ENCODE peak calls at places on chromosomes 11 and 22, in eight cellular contexts. L, H, U, G, P, E, F and O are unnamed samples.

GRCh38 chr22:26479043-26479791 is 4.4 kb downstream of the HPS4 start:
- DNase-seq in F (no peak), U (no peak), P (no peak), H (no peak), G (no peak), E (no peak), L (no peak), O (no peak)

GRCh38 chr11:38153985-38154384 is 1555.9 kb upstream of the RAG2 start:
- DNase-seq in U (no peak), E (no peak), G (no peak), P (no peak), F (no peak), H (no peak), L (no peak), O (no peak)

GRCh38 chr11:8339592-8340022 is 75.9 kb upstream of the LMO1 start:
- DNase-seq in L (no peak), G (no peak), H (no peak), U (no peak), E (no peak), P (no peak), F (no peak), O (no peak)

GRCh38 chr11:64687641-64688533 is 35.1 kb downstream of the NRXN2 start:
- DNase-seq in F (peak; percentile 27), P (no peak), L (no peak), G (no peak), U (no peak), E (no peak), H (no peak), O (no peak)

GRCh38 chr22:22687638-22688500 is 43.5 kb downstream of the GGTLC2 start:
- DNase-seq in P (no peak), F (peak; percentile 48), E (no peak), L (peak; percentile 65), U (peak; percentile 52), H (peak; percentile 34), G (no peak), O (no peak)

GRCh38 chr11:117538731-117539130 is 211.1 kb downstream of the CEP164 start:
- DNase-seq in G (no peak), H (no peak), E (no peak), U (no peak), L (no peak), P (peak; percentile 76), F (no peak), O (no peak)

GRCh38 chr22:39543095-39543494 is 10.5 kb upstream of the RPS19BP1 start:
- DNase-seq in F (no peak), G (no peak), H (no peak), U (peak; percentile 35), P (no peak), E (no peak), L (peak; percentile 32), O (peak; percentile 50)

GRCh38 chr11:77124041-77124440 is 4.0 kb upstream of the MYO7A start:
- DNase-seq in P (no peak), L (no peak), F (no peak), E (no peak), G (no peak), U (no peak), H (no peak), O (no peak)

GRCh38 chr11:72078477-72078876 is 1.9 kb downstream of the NUMA1 start:
- DNase-seq in G (no peak), F (no peak), E (no peak), H (no peak), L (peak; percentile 26), U (no peak), P (no peak), O (no peak)

GRCh38 chr11:45933131-45933821 is 10.8 kb downstream of the LARGE2 start:
- DNase-seq in U (no peak), L (peak; percentile 71), H (peak; percentile 79), E (no peak), G (no peak), F (peak; percentile 15), P (peak; percentile 64), O (peak; percentile 73)

GRCh38 chr22:32819120-32819519 is 17.6 kb downstream of the TIMP3 start:
- DNase-seq in F (no peak), E (no peak), P (no peak), G (no peak), L (no peak), H (no peak), U (no peak), O (no peak)

GRCh38 chr22:32818446-32819115 is 17.1 kb downstream of the TIMP3 start:
- DNase-seq in E (no peak), L (no peak), H (no peak), F (no peak), P (peak; percentile 62), G (peak; percentile 43), U (no peak), O (no peak)

GRCh38 chr22:32815059-32815458 is 13.6 kb downstream of the TIMP3 start:
- DNase-seq in E (no peak), F (no peak), U (no peak), G (no peak), H (no peak), P (peak; percentile 47), L (no peak), O (no peak)

GRCh38 chr22:32815943-32816342 is 14.4 kb downstream of the TIMP3 start:
- DNase-seq in P (peak; percentile 54), U (no peak), G (peak; percentile 83), E (no peak), F (no peak), H (no peak), L (no peak), O (no peak)

DNA sequence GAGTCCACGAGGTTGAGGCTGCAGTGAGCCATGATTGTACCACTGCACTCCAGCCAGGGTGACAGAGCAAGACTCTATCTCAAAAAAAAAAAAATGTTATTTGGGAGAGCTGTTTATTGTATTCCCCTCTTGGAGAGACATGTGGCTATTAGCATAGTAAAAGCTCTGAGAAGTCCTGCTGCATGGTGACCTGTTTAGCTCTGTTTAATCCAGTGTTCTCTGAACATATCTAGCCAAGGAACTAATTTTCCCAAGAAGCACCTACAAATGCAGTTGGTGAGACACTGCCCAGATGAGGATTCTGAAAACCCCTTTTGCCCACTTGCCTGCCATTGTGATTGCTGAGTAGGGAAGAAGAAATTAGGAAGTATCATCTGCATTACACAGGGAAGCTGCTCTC is 15.6 kb downstream of the TIMP3 start:
- DNase-seq in L (no peak), F (no peak), E (no peak), H (no peak), U (no peak), G (no peak), P (no peak), O (no peak)
- H3K4me1 ChIP-seq in L (no peaks in the 10 kb centered on the region), F (peaks cover 7% of the 10 kb centered on the region), E (peaks cover 89% of the 10 kb centered on the region), H (peaks cover 85% of the 10 kb centered on the region), U (no peaks in the 10 kb centered on the region), G (peaks cover 91% of the 10 kb centered on the region), P (peaks cover 76% of the 10 kb centered on the region), O (no peaks in the 10 kb centered on the region)

GRCh38 chr11:35135222-35135621 is 3.7 kb upstream of the CD44 start:
- DNase-seq in L (no peak), P (no peak), U (no peak), H (no peak), G (no peak), F (no peak), E (no peak), O (no peak)
- TF ChIP-seq POLR2A in L (no peak), P (no peak), U (no peak), H (no peak), G (no peak), F (no peak), E (no peak), O (no peak)

DNA sequence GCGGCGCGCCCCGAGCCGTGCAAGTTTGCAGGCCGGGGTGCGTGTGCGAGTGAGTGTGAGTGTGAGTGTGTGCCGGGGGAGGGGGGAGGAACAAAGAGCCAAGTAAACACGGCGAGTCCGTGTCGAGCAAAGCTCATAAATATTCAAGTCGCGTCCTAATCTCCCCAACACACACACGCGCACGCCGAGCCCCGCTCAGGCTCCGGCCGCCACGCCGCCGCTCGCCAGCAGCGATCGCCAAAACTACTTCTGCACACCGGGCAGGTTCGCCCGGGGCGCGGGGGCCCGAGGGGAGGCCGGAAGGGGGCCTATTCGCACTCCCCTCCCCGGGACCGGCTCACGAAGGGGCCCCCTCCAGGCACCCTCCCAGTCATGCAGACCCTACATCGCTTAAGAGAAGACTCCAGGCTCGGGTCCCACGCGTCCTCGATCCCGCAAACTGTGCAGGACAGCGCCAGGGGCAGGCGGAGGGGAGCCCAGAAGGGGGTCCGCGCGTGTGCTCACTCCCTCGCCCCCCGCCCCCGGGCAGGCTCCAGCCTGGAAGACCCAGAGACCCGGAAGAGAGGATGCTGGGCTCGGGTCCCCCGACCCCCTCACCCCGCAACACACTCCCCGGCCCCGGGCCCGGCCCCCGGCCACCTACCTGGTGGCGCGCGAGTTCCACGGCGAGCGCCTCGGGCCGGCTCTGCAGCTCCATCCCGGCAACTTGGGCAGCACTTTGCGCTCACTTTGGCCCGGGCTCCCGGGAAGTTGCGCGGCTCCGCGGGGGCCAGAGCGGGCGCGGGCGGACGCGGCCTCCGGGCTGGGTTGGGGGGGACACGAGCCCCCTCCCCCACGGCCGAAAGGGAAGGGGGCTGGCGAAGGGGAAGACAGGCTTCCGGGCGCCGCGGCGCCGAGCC is 703 bp downstream of the PHF21B start:
- DNase-seq in F (peak; percentile 32), H (no peak), G (no peak), P (no peak), U (peak; percentile 31), E (no peak), L (no peak), O (no peak)
- TF ChIP-seq CTCF in F (no peak), H (no peak), G (no peak), P (no peak), U (no peak), E (no peak), L (no peak), O (no peak)

DNA sequence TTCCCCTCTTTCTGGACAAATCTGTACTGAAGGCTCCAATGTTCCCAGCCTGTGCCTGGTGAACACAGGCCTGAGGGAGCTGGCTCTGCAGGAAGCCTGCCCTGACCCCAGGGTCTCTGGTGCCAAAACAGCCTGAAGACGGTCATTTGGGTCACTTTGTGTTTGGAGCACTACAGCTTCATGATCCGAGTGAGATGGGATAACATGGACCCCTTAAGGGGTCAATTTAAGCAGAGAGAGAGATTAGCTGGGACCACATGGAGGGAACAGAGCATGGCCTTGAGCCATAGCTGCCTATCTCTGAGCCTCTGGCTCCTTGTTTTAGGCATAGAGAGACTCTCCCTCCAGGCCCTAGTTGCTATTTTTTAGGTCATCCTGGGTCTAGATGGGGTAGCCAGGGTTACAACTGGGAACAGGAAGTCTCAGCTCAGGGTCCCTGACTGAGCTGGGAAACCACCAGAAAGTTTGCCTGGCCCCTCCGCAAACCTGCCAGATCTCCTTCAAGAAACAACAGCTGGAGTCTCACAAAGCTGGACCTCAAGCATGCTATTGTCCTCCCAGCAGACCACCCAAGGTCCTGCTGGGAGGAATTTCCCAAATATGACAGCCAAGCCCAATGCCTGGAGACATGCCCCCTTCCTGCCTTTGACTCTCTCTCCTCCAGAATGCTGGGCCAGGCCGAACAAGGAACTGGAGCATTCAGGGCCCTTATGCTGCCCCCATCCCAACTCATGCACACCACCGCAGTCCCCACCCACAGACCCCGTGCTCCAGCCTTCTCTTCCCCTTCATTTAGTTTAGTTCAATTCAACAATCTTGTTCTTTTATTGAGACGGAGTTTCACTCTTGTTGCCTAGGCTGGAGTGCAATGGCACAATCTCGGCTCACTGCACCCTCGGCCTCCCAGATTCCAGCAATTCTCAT is 4.0 kb downstream of the SLCO2B1 start:
- DNase-seq in E (no peak), H (no peak), L (no peak), U (no peak), P (no peak), G (peak; percentile 42), F (no peak), O (no peak)
- H3K4me1 ChIP-seq in E (no peaks in the 10 kb centered on the region), H (peaks cover 43% of the 10 kb centered on the region), L (no peaks in the 10 kb centered on the region), U (peaks cover 24% of the 10 kb centered on the region), P (no peaks in the 10 kb centered on the region), G (peaks cover 37% of the 10 kb centered on the region), F (no peaks in the 10 kb centered on the region), O (no peaks in the 10 kb centered on the region)